ENCODE peak calls at places on chromosomes 1 and 21, in four cellular contexts. H is osteocyte, B is spleen, G is SK-N-SH. M is an unnamed sample.

GRCh38 chr1:228141871-228142615 is 2.0 kb downstream of the GUK1 start:
- DNase-seq in B (peak; percentile 82), H (no peak), G (peak; percentile 17), M (no peak)

GRCh38 chr1:151887028-151887427 is 22.3 kb downstream of the THEM4 start:
- DNase-seq in B (no peak), H (no peak), G (no peak), M (peak; percentile 36)

GRCh38 chr1:214453109-214453722 is 98.2 kb downstream of the PTPN14 start:
- DNase-seq in H (no peak), B (no peak), G (no peak), M (no peak)

GRCh38 chr1:17520041-17520440 is 19.5 kb upstream of the ARHGEF10L start:
- DNase-seq in G (no peak), B (no peak), H (no peak), M (no peak)

GRCh38 chr1:234934611-234935033 is 194.0 kb downstream of the TOMM20 start:
- DNase-seq in B (no peak), H (no peak), G (no peak), M (peak; percentile 77)

GRCh38 chr1:68036946-68037345 is 13.5 kb downstream of the DIRAS3 start:
- DNase-seq in G (no peak), H (no peak), B (no peak), M (no peak)

GRCh38 chr1:175013445-175013844 is 9.8 kb downstream of the MRPS14 start:
- DNase-seq in B (no peak), H (no peak), G (no peak), M (no peak)

GRCh38 chr1:42784946-42785693 is at the start of gene TMEM269:
- DNase-seq in G (peak; percentile 27), H (peak; percentile 80), B (peak; percentile 79), M (peak; percentile 11)

GRCh38 chr1:170664828-170665617 is 1.1 kb downstream of the PRRX1 start:
- DNase-seq in G (peak; percentile 64), B (no peak), H (no peak), M (peak; percentile 68)

GRCh38 chr1:41353744-41354143 is 7.5 kb upstream of the FOXO6 start:
- DNase-seq in B (peak; percentile 37), H (no peak), G (no peak), M (no peak)

GRCh38 chr1:87046951-87047350 is 132.5 kb downstream of the HS2ST1 start:
- DNase-seq in B (no peak), G (no peak), H (no peak), M (no peak)

GRCh38 chr1:117652421-117652820 is 46.6 kb downstream of the TENT5C start:
- DNase-seq in H (no peak), G (no peak), B (no peak), M (no peak)

GRCh38 chr1:189597083-189597482 is 880.6 kb downstream of the BRINP3 start:
- DNase-seq in B (no peak), G (no peak), H (no peak), M (no peak)

GRCh38 chr1:235758931-235759330 is 107.8 kb downstream of the LYST start:
- DNase-seq in G (peak; percentile 41), B (no peak), H (no peak), M (peak; percentile 34)

GRCh38 chr1:37995773-37996379 is 6.1 kb upstream of the SF3A3 start:
- DNase-seq in G (peak; percentile 86), B (peak; percentile 87), H (no peak), M (peak; percentile 87)

GRCh38 chr21:38925923-38926322 is 120.2 kb downstream of the ETS2 start:
- DNase-seq in G (no peak), H (no peak), B (no peak), M (peak; percentile 91)

GRCh38 chr1:202158810-202159533 is 1.4 kb downstream of the PTPN7 start:
- DNase-seq in B (no peak), H (no peak), G (no peak), M (no peak)

GRCh38 chr1:13930151-13930550 is 230.2 kb downstream of the PRDM2 start:
- DNase-seq in B (no peak), G (peak; percentile 15), H (peak; percentile 46), M (no peak)

DNA sequence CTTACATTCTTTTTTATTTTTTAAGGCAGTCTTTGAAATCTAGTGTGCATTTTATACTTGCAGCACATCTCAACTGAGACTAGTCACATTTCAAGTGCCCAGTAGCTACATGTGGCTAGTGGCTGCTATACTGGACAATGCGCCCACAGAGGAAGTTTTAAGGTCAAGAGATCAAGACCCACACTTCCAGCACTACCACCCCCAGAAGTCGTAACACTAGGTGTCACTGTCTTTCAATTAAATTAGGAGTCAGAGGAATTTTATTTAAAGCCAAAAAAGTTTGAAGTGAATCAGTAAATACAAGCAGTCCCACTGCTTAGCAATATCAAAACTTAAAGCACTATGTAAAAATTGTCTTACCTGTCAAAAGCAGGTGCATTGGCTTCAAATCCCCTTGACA is 39.9 kb downstream of the SYNJ1 start:
- DNase-seq in H (no peak), B (no peak), G (no peak), M (no peak)
- TF ChIP-seq CTCF in H (no peak), B (no peak), G (peak; percentile 11), M (no peak)

DNA sequence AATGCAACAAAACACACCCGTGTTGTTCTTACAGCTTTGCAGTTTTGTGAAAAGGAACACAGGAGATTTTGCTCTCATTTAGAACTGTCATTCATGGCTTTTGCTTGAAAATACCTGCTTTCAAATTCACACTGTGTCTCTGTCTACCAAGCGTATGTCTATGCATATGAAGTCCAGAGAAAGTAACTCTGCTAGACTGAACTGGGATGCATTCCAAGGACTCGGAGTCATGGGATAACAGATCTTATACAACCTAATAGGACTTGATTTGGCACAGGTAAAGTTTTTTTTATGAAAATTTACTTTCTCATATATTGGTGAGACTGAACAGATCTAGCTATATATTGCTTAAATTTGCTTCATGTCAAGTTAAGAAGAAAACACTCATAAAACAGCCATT is 102.3 kb downstream of the PTGER3 start:
- DNase-seq in B (no peak), G (no peak), H (no peak), M (no peak)
- TF ChIP-seq CTCF in B (no peak), G (no peak), H (no peak), M (no peak)

GRCh38 chr1:32606972-32607371 is 43.4 kb downstream of the ZBTB8OS start:
- DNase-seq in B (no peak), G (no peak), H (no peak), M (no peak)

GRCh38 chr1:32613472-32613871 is 36.9 kb downstream of the ZBTB8OS start:
- DNase-seq in G (no peak), B (no peak), H (no peak), M (no peak)

GRCh38 chr1:32611859-32612188 is 38.5 kb downstream of the ZBTB8OS start:
- DNase-seq in B (no peak), H (no peak), G (no peak), M (no peak)

GRCh38 chr1:32609180-32609579 is 41.2 kb downstream of the ZBTB8OS start:
- DNase-seq in H (no peak), B (no peak), G (no peak), M (no peak)

DNA sequence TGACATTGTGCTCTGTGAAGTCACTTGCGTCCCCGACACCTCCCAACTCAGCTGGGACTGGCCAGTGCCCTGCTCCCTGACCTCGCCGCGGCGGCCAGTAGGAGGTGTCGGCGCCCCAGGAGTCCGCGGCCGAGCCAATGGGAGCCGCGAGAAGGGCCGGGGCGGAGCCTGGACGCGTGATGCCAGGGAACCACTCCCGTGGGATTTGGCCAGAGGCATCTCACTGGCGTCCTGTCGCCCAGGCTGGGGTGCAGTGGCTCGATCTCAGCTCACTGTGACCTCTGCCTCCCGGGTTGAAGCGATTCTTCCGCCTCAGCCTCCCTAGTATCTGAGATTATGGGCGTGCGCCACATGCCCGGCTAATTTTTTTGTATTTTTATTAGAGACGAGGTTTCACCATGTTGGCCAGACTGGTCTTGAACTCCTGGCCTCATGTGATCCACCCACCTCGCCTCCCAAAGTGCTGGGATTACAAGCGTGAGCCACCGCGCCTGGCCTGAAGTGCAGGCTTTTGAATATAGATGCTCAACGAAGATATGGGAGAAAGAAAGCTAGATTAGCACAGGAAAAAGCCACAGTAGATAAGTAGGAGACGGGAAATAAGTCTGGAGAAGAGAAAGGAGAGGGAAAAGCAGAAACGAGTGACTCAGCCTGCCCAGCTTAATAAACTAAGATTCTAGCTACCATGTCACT is 38.0 kb downstream of the ZBTB8OS start:
- DNase-seq in H (peak; percentile 88), B (peak; percentile 90), G (peak; percentile 94), M (peak; percentile 74)
- TF ChIP-seq CTCF in H (no peak), B (no peak), G (peak; percentile 28), M (peak; percentile 18)

GRCh38 chr1:195580988-195581387 is 1027.3 kb downstream of the KCNT2 start:
- DNase-seq in B (no peak), G (peak; percentile 4), H (no peak), M (no peak)

GRCh38 chr1:195574511-195574910 is 1033.7 kb downstream of the KCNT2 start:
- DNase-seq in G (no peak), H (no peak), B (no peak), M (no peak)

GRCh38 chr1:195577748-195578147 is 1030.5 kb downstream of the KCNT2 start:
- DNase-seq in H (no peak), B (no peak), G (no peak), M (no peak)
- TF ChIP-seq CTCF in H (no peak), B (no peak), G (no peak), M (no peak)

DNA sequence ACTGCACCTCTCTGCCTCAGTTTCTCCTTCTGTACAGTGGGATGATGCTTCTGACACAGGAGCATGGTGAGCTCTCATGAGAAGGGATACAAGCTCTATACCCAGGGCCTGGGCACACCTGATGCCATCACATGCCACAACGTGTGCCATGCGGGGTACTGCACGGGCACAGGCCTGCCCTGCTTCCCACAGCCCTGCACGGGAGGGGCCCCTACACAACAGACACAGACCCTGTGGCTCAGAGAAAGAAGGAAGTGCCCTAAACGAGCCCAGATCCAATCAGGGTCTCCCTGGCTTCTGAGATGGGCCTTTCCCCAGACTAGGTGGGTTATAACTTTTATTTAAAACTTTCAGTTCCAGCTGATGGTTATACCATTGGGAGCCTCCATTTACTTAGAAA is 24.6 kb downstream of the C2CD2 start:
- DNase-seq in H (no peak), B (peak; percentile 76), G (no peak), M (no peak)
- TF ChIP-seq CTCF in H (no peak), B (no peak), G (no peak), M (no peak)

DNA sequence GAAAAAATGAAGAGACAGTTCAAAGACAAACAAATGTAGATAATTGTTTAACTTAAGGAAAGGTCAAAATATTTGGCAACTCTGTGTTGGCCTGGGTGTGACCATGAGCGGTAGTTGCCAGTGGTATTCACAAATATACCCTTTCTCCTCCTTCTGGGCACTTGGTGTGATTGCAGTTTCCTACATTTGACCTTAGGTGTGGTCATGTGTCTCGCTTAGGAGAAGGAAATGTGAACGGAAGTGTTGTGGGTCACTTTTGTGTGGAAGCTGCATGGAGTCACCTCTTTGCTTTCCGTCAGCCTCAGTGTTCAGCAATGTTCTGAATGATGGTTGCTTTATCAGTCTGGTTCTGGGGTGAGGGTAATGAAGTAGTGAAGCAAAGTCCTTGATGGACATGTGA is 3.4 kb upstream of the PCSK9 start:
- DNase-seq in H (no peak), G (no peak), B (no peak), M (no peak)
- TF ChIP-seq CTCF in H (no peak), G (no peak), B (no peak), M (peak; percentile 16)

GRCh38 chr1:155166373-155167165 is 6.5 kb downstream of the KRTCAP2 start:
- DNase-seq in G (peak; percentile 25), H (no peak), B (peak; percentile 86), M (peak; percentile 39)

GRCh38 chr1:155169541-155169940 is 3.6 kb downstream of the KRTCAP2 start:
- DNase-seq in H (no peak), B (peak; percentile 14), G (no peak), M (no peak)

GRCh38 chr1:155166006-155166372 is 7.1 kb downstream of the KRTCAP2 start:
- DNase-seq in H (no peak), G (no peak), B (peak; percentile 45), M (no peak)

GRCh38 chr1:155168456-155169210 is 4.5 kb downstream of the KRTCAP2 start:
- DNase-seq in G (no peak), H (no peak), B (peak; percentile 30), M (no peak)

GRCh38 chr1:155167166-155168104 is 5.7 kb downstream of the KRTCAP2 start:
- DNase-seq in H (peak; percentile 94), B (peak; percentile 96), G (peak; percentile 89), M (peak; percentile 86)
- TF ChIP-seq CTCF in H (peak; percentile 85), B (peak; percentile 85), G (peak; percentile 96), M (peak; percentile 90)